ENCODE peak calls at places on chromosomes 5 and 9, in four cellular contexts. One of them, this sample, is unnamed.
A peak's percentile ranks its signal among the peaks of the same experiment; 100 is the strongest.

GRCh38 chr9:85321561-85321960 is 420.2 kb downstream of the AGTPBP1 start:
- DNase-seq in mesendoderm: no peak
- DNase-seq in IMR-90: no peak
- DNase-seq in H1: no peak
- DNase-seq in this sample: no peak

GRCh38 chr5:115396079-115396478 is 99.6 kb upstream of the CCDC112 start:
- DNase-seq in mesendoderm: no peak
- DNase-seq in IMR-90: no peak
- DNase-seq in H1: no peak
- DNase-seq in this sample: no peak

GRCh38 chr9:130933114-130934046 is 5.7 kb downstream of the FIBCD1 start:
- DNase-seq in mesendoderm: no peak
- DNase-seq in IMR-90: peak; percentile 84
- DNase-seq in H1: no peak
- DNase-seq in this sample: no peak

GRCh38 chr9:129751841-129752801 is 721 bp downstream of the PTGES start:
- DNase-seq in mesendoderm: no peak
- DNase-seq in IMR-90: no peak
- DNase-seq in H1: no peak
- DNase-seq in this sample: no peak

GRCh38 chr9:71681104-71681707 is 87.1 kb downstream of the CEMIP2 start:
- DNase-seq in mesendoderm: no peak
- DNase-seq in IMR-90: peak; percentile 44
- DNase-seq in H1: no peak
- DNase-seq in this sample: no peak

GRCh38 chr9:134694714-134695113 is 53.1 kb downstream of the COL5A1 start:
- DNase-seq in mesendoderm: no peak
- DNase-seq in IMR-90: no peak
- DNase-seq in H1: no peak
- DNase-seq in this sample: no peak

GRCh38 chr5:32182463-32183081 is 8.5 kb upstream of the GOLPH3 start:
- DNase-seq in mesendoderm: no peak
- DNase-seq in IMR-90: no peak
- DNase-seq in H1: no peak
- DNase-seq in this sample: no peak

GRCh38 chr9:36423196-36423595 is 23.1 kb upstream of the RNF38 start:
- DNase-seq in mesendoderm: no peak
- DNase-seq in IMR-90: no peak
- DNase-seq in H1: no peak
- DNase-seq in this sample: no peak

GRCh38 chr9:99000480-99001395 is 57.0 kb downstream of the COL15A1 start:
- DNase-seq in mesendoderm: peak; percentile 81
- DNase-seq in IMR-90: peak; percentile 85
- DNase-seq in H1: no peak
- DNase-seq in this sample: peak; percentile 46

GRCh38 chr9:105479846-105480245 is 32.0 kb downstream of the FSD1L start:
- DNase-seq in mesendoderm: no peak
- DNase-seq in IMR-90: no peak
- DNase-seq in H1: no peak
- DNase-seq in this sample: no peak

GRCh38 chr5:151770383-151771258 is 1.1 kb upstream of the G3BP1 start:
- DNase-seq in mesendoderm: peak; percentile 94
- DNase-seq in IMR-90: peak; percentile 42
- DNase-seq in H1: peak; percentile 56
- DNase-seq in this sample: peak; percentile 81

GRCh38 chr5:120552638-120553037 is 88.5 kb downstream of the PRR16 start:
- DNase-seq in mesendoderm: no peak
- DNase-seq in IMR-90: peak; percentile 29
- DNase-seq in H1: no peak
- DNase-seq in this sample: no peak

GRCh38 chr9:127537792-127538191 is 74.3 kb upstream of the STXBP1 start:
- DNase-seq in mesendoderm: peak; percentile 70
- DNase-seq in IMR-90: no peak
- DNase-seq in H1: no peak
- DNase-seq in this sample: peak; percentile 71

GRCh38 chr5:32233220-32233695 is 59.1 kb upstream of the GOLPH3 start:
- DNase-seq in mesendoderm: no peak
- DNase-seq in IMR-90: no peak
- DNase-seq in H1: no peak
- DNase-seq in this sample: no peak

GRCh38 chr5:36630201-36630968 is 24.0 kb downstream of the SLC1A3 start:
- DNase-seq in mesendoderm: no peak
- DNase-seq in IMR-90: peak; percentile 47
- DNase-seq in H1: no peak
- DNase-seq in this sample: no peak

GRCh38 chr9:74771672-74772071 is 116.0 kb downstream of the TRPM6 start:
- DNase-seq in mesendoderm: no peak
- DNase-seq in IMR-90: no peak
- DNase-seq in H1: no peak
- DNase-seq in this sample: no peak

GRCh38 chr9:115775669-115776068 is 377.9 kb upstream of the PAPPA start:
- DNase-seq in mesendoderm: no peak
- DNase-seq in IMR-90: peak; percentile 14
- DNase-seq in H1: no peak
- DNase-seq in this sample: no peak

GRCh38 chr9:84811072-84811725 is 141.7 kb downstream of the NTRK2 start:
- DNase-seq in mesendoderm: no peak
- DNase-seq in IMR-90: no peak
- DNase-seq in H1: no peak
- DNase-seq in this sample: peak; percentile 31

GRCh38 chr9:103991698-103992097 is 102.4 kb upstream of the SMC2 start:
- DNase-seq in mesendoderm: peak; percentile 12
- DNase-seq in IMR-90: no peak
- DNase-seq in H1: no peak
- DNase-seq in this sample: no peak

GRCh38 chr5:150009671-150010387 is 9.3 kb downstream of the HMGXB3 start:
- DNase-seq in mesendoderm: no peak
- DNase-seq in IMR-90: no peak
- DNase-seq in H1: no peak
- DNase-seq in this sample: no peak

GRCh38 chr5:150001660-150002493 is 1.3 kb downstream of the HMGXB3 start:
- DNase-seq in mesendoderm: peak; percentile 84
- DNase-seq in IMR-90: peak; percentile 75
- DNase-seq in H1: no peak
- DNase-seq in this sample: peak; percentile 56

GRCh38 chr5:150006318-150006717 is 5.8 kb downstream of the HMGXB3 start:
- DNase-seq in mesendoderm: no peak
- DNase-seq in IMR-90: no peak
- DNase-seq in H1: no peak
- DNase-seq in this sample: no peak

GRCh38 chr5:150000990-150001659 is 586 bp downstream of the HMGXB3 start:
- DNase-seq in mesendoderm: peak; percentile 70
- DNase-seq in IMR-90: peak; percentile 50
- DNase-seq in H1: no peak
- DNase-seq in this sample: peak; percentile 39

GRCh38 chr5:150007050-150007449 is 6.5 kb downstream of the HMGXB3 start:
- DNase-seq in mesendoderm: no peak
- DNase-seq in IMR-90: no peak
- DNase-seq in H1: no peak
- DNase-seq in this sample: no peak
- H3K56ac ChIP-seq in mesendoderm: no peak overlapping the region
- H3K56ac ChIP-seq in IMR-90: no peak overlapping the region
- H3K56ac ChIP-seq in H1: no peak overlapping the region
- H3K56ac ChIP-seq in this sample: no peak overlapping the region

DNA sequence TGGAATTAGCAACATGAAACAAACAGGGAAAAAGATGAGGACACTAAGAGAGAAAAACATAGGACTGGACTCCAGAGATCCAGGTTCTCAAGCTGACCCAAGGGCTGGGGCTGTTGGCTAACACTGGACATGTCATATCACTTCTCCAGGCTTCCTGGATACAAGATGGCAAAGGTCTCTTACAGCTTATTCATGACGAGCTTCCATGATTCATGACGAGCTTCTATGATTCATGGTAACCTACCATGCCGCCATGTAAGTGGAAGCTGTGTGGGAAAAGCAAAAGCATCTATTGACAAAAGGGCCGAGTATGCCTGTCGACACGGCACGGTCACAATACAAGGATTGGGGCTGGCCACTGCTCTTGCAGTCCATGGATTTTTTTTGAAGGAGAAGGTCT is 77.8 kb downstream of the PTCH1 start:
- DNase-seq in mesendoderm: no peak
- DNase-seq in IMR-90: no peak
- DNase-seq in H1: no peak
- DNase-seq in this sample: no peak
- H3K56ac ChIP-seq in mesendoderm: no peak overlapping the region
- H3K56ac ChIP-seq in IMR-90: no peak overlapping the region
- H3K56ac ChIP-seq in H1: no peak overlapping the region
- H3K56ac ChIP-seq in this sample: no peak overlapping the region

DNA sequence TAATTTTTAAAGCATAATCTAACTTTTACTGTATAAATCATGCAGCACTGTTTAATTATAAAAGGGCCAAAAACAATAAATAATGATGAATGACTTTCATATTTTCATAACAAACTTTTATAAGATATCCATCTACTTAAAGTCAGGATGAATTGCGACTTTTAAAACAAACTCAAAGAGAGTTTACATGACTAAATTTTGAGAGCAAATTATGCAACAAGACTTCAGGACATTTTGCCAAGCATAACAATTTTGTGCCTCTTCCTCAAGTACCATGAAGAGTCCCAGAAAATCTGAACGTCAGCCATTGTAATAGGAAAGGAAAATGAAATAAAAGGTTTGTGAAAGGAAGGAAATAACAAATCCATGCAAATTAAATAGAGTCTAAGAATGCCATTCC is 24.4 kb downstream of the ERAP1 start:
- DNase-seq in mesendoderm: no peak
- DNase-seq in IMR-90: peak; percentile 58
- DNase-seq in H1: no peak
- DNase-seq in this sample: no peak
- H3K56ac ChIP-seq in mesendoderm: no peak overlapping the region
- H3K56ac ChIP-seq in IMR-90: no peak overlapping the region
- H3K56ac ChIP-seq in H1: no peak overlapping the region
- H3K56ac ChIP-seq in this sample: no peak overlapping the region

DNA sequence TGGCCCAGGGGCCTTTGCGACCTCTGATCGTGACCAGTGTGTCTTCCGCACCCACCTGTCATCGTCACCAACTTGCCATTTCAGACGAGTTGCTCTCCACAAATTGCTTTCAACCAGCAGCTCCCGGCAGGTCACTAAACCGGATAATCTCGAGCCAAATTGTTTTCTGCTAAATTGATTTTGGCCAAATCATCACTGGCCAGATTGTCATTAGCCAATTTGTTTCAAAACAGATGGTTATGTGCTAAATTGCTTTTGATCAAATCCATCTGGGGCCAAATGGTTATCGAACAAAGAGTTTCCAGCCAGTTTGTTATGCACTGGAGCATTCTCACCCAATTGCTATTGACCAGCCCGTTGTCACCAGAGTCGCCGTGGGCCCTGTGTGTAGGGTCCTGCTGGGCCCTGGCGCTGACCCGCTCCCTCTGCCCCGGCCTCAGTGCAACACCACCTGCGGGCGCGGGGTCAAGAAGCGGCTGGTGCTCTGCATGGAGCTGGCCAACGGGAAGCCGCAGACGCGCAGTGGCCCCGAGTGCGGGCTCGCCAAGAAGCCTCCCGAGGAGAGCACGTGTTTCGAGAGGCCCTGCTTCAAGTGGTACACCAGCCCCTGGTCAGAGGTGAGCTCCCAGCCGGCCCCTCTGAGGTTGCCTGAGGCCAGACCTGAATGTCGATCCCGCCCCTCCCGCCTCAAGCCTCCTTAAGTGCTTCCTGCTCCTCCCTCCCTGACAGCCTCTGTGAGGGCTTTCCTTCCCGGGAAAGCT is 35.6 kb downstream of the ADAMTSL2 start:
- DNase-seq in mesendoderm: peak; percentile 79
- DNase-seq in IMR-90: no peak
- DNase-seq in H1: no peak
- DNase-seq in this sample: peak; percentile 76
- H3K56ac ChIP-seq in mesendoderm: peak overlapping the region; percentile 15
- H3K56ac ChIP-seq in IMR-90: no peak overlapping the region
- H3K56ac ChIP-seq in H1: no peak overlapping the region
- H3K56ac ChIP-seq in this sample: no peak overlapping the region

DNA sequence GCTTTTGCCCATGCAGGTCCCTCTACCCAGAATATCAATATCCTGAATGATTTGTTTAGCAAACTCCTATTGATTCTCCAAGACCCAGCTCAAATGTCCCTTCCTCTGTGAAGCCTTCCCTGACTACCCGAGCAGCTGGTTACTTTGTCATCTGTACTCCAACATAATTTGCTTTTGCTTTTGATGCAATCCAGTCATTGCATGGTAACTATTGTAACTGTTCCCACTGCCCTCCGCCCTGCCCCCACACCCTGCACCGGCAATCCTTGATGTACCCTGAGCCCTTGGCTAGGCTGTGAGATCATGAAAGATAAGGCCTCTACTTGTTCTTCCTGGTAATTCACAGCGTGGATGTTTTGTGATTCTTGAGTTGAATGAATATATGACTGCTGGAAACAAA is 119.9 kb upstream of the BOD1 start:
- DNase-seq in mesendoderm: no peak
- DNase-seq in IMR-90: no peak
- DNase-seq in H1: no peak
- DNase-seq in this sample: no peak
- H3K56ac ChIP-seq in mesendoderm: no peak overlapping the region
- H3K56ac ChIP-seq in IMR-90: no peak overlapping the region
- H3K56ac ChIP-seq in H1: no peak overlapping the region
- H3K56ac ChIP-seq in this sample: no peak overlapping the region

GRCh38 chr5:1472964-1473628 is 27.9 kb upstream of the SLC6A3 start:
- DNase-seq in mesendoderm: no peak
- DNase-seq in IMR-90: no peak
- DNase-seq in H1: no peak
- DNase-seq in this sample: no peak
- H3K56ac ChIP-seq in mesendoderm: no peak overlapping the region
- H3K56ac ChIP-seq in IMR-90: no peak overlapping the region
- H3K56ac ChIP-seq in H1: no peak overlapping the region
- H3K56ac ChIP-seq in this sample: no peak overlapping the region

GRCh38 chr9:69499959-69500358 is 172.2 kb downstream of the APBA1 start:
- DNase-seq in mesendoderm: peak; percentile 84
- DNase-seq in IMR-90: no peak
- DNase-seq in H1: no peak
- DNase-seq in this sample: no peak

GRCh38 chr9:69500925-69501324 is 171.2 kb downstream of the APBA1 start:
- DNase-seq in mesendoderm: no peak
- DNase-seq in IMR-90: no peak
- DNase-seq in H1: no peak
- DNase-seq in this sample: no peak

GRCh38 chr9:69498430-69498829 is 173.4 kb downstream of the ENTREP1 start:
- DNase-seq in mesendoderm: no peak
- DNase-seq in IMR-90: no peak
- DNase-seq in H1: no peak
- DNase-seq in this sample: no peak

GRCh38 chr9:69497816-69498215 is 172.8 kb downstream of the ENTREP1 start:
- DNase-seq in mesendoderm: no peak
- DNase-seq in IMR-90: no peak
- DNase-seq in H1: no peak
- DNase-seq in this sample: no peak

DNA sequence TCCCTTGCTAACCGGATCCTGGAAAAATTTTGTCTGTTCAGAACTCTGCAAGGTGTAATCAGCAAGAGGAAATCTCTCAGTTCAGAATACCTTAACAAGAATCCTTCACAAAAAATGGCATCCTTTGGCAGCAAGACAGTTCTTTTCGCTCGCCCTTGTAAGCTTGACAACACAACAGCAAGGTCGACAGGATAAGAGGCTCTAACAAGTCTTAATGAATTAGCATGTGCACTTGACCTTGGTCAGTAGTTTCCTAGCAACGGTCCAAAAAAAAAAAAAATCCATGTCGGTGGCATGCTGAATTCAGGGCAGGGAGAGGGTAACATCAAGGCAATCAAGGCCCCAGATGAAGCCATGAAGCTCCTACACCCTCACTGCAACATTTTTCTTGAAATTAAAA is 172.8 kb downstream of the APBA1 start:
- DNase-seq in mesendoderm: peak; percentile 33
- DNase-seq in IMR-90: no peak
- DNase-seq in H1: no peak
- DNase-seq in this sample: no peak
- H3K56ac ChIP-seq in mesendoderm: no peak overlapping the region
- H3K56ac ChIP-seq in IMR-90: no peak overlapping the region
- H3K56ac ChIP-seq in H1: no peak overlapping the region
- H3K56ac ChIP-seq in this sample: no peak overlapping the region

This sample was measured in H9.